ENCODE peak calls at places on chromosome 3, in nine cellular contexts. X, P, B, Q, H, T, D, U and I are unnamed samples.

GRCh38 chr3:172550347-172550943 is 27.2 kb upstream of the TNFSF10 start:
- DNase-seq in H (no peak), B (no peak), D (no peak), P (peak; percentile 9), U (peak; percentile 88), T (no peak), X (no peak), Q (peak; percentile 91), I (no peak)

GRCh38 chr3:197880361-197881339 is 69.3 kb upstream of the RPL35A start:
- DNase-seq in U (no peak), X (no peak), B (no peak), Q (no peak), P (no peak), D (no peak), T (no peak), H (no peak), I (peak; percentile 14)

GRCh38 chr3:162302983-162303624 is 806.5 kb downstream of the OTOL1 start:
- DNase-seq in D (no peak), Q (no peak), T (no peak), X (no peak), B (no peak), P (no peak), U (no peak), H (no peak), I (no peak)

GRCh38 chr3:181610973-181611265 is 100.8 kb upstream of the SOX2 start:
- DNase-seq in U (no peak), X (no peak), P (no peak), D (no peak), H (peak; percentile 31), Q (no peak), B (no peak), T (no peak), I (no peak)

GRCh38 chr3:156151824-156152428 is 31.5 kb downstream of the KCNAB1 start:
- DNase-seq in T (peak; percentile 26), H (peak; percentile 84), X (peak; percentile 13), Q (peak; percentile 74), B (peak; percentile 86), P (peak; percentile 33), U (peak; percentile 74), D (peak; percentile 80), I (peak; percentile 46)

GRCh38 chr3:61772439-61772838 is 211.1 kb downstream of the PTPRG start:
- DNase-seq in Q (no peak), H (no peak), U (peak; percentile 10), X (no peak), T (no peak), P (no peak), D (no peak), B (no peak), I (no peak)

GRCh38 chr3:49673715-49674490 is at the start of gene APEH:
- DNase-seq in U (peak; percentile 98), T (no peak), H (no peak), D (peak; percentile 98), X (no peak), B (peak; percentile 99), Q (peak; percentile 98), P (peak; percentile 79), I (no peak)

GRCh38 chr3:136018876-136019275 is 53.3 kb downstream of the PPP2R3A start:
- DNase-seq in H (no peak), Q (no peak), U (peak; percentile 27), X (no peak), T (no peak), B (no peak), D (no peak), P (no peak), I (no peak)

GRCh38 chr3:29067014-29067413 is 213.9 kb upstream of the RBMS3 start:
- DNase-seq in U (no peak), Q (peak; percentile 22), H (no peak), D (no peak), T (no peak), X (no peak), P (no peak), B (no peak), I (no peak)

GRCh38 chr3:138351916-138352555 is 3.7 kb downstream of the MRAS start:
- DNase-seq in D (no peak), P (no peak), B (no peak), X (no peak), Q (no peak), T (no peak), H (no peak), U (no peak), I (no peak)

GRCh38 chr3:153757839-153758238 is 363.4 kb upstream of the ARHGEF26 start:
- DNase-seq in P (no peak), B (no peak), H (no peak), D (no peak), Q (no peak), U (peak; percentile 28), X (no peak), T (no peak), I (no peak)

GRCh38 chr3:36486009-36486408 is 105.7 kb downstream of the STAC start:
- DNase-seq in X (no peak), Q (peak; percentile 2), U (no peak), P (no peak), H (no peak), T (no peak), D (no peak), B (no peak), I (no peak)

GRCh38 chr3:172543419-172543818 is 20.2 kb upstream of the TNFSF10 start:
- DNase-seq in T (no peak), H (no peak), U (no peak), B (no peak), X (no peak), Q (no peak), D (no peak), P (no peak), I (no peak)

GRCh38 chr3:132290833-132291232 is 26.4 kb upstream of the ACP3 start:
- DNase-seq in B (no peak), Q (peak; percentile 30), U (peak; percentile 25), D (no peak), X (no peak), P (no peak), T (no peak), H (no peak), I (no peak)

GRCh38 chr3:182909318-182910040 is 70.9 kb downstream of the DCUN1D1 start:
- DNase-seq in X (no peak), P (no peak), U (peak; percentile 28), T (no peak), B (no peak), H (peak; percentile 17), D (no peak), Q (peak; percentile 5), I (no peak)

GRCh38 chr3:8464668-8465067 is 37.0 kb upstream of the LMCD1 start:
- DNase-seq in B (no peak), P (no peak), Q (no peak), D (no peak), X (peak; percentile 7), U (no peak), T (peak; percentile 55), H (peak; percentile 2), I (no peak)

GRCh38 chr3:53843195-53844177 is 2.7 kb downstream of the CHDH start:
- DNase-seq in U (no peak), T (no peak), Q (no peak), B (no peak), X (no peak), D (no peak), H (no peak), P (no peak), I (peak; percentile 58)